ENCODE peak calls at places on chromosomes 16 and 17, in six cellular contexts. V is CD8-positive, alpha-beta T cell; W is fibroblast of lung; C is HCT116; O is cardiac muscle cell; D is uterus. X is an unnamed sample.

GRCh38 chr17:30218689-30219266 is 16.7 kb downstream of the SLC6A4 start:
- DNase-seq in V (no peak), W (no peak), C (no peak), O (no peak), D (no peak), X (no peak)

GRCh38 chr16:84278333-84278732 is 16.3 kb upstream of the WFDC1 start:
- DNase-seq in V (no peak), W (no peak), C (no peak), O (no peak), D (no peak), X (no peak)

GRCh38 chr16:83215417-83216001 is 588.7 kb downstream of the CDH13 start:
- DNase-seq in V (peak), W (peak), C (peak), O (peak), D (no peak), X (no peak)

GRCh38 chr16:87006021-87006420 is 311.2 kb downstream of the C16orf95 start:
- DNase-seq in V (no peak), W (no peak), C (no peak), O (no peak), D (no peak), X (no peak)

GRCh38 chr16:67391424-67392300 is 1.6 kb downstream of the TPPP3 start:
- DNase-seq in V (no peak), W (no peak), C (no peak), O (no peak), D (no peak), X (no peak)

GRCh38 chr17:78868391-78868790 is 27.8 kb upstream of the USP36 start:
- DNase-seq in V (no peak), W (peak), C (no peak), O (no peak), D (no peak), X (no peak)

GRCh38 chr16:74740795-74741304 is 33.8 kb downstream of the FA2H start:
- DNase-seq in V (no peak), W (peak), C (peak), O (no peak), D (no peak), X (no peak)

GRCh38 chr16:54363760-54364159 is 77.2 kb upstream of the IRX3 start:
- DNase-seq in V (no peak), W (no peak), C (no peak), O (no peak), D (no peak), X (no peak)

GRCh38 chr16:86570542-86571196 is 4.0 kb downstream of the FOXC2 start:
- DNase-seq in V (no peak), W (no peak), C (no peak), O (no peak), D (no peak), X (no peak)

GRCh38 chr17:62870581-62870964 is 62.5 kb upstream of the MARCHF10 start:
- DNase-seq in V (no peak), W (no peak), C (no peak), O (no peak), D (no peak), X (no peak)

GRCh38 chr17:69047368-69048263 is 13.1 kb downstream of the ABCA9 start:
- DNase-seq in V (no peak), W (peak), C (no peak), O (peak), D (peak), X (peak)

GRCh38 chr16:54657058-54657708 is 273.5 kb upstream of the IRX5 start:
- DNase-seq in V (no peak), W (no peak), C (peak), O (peak), D (no peak), X (no peak)

GRCh38 chr17:19507673-19508326 is 25.9 kb upstream of the SLC47A1 start:
- DNase-seq in V (peak), W (peak), C (peak), O (peak), D (peak), X (peak)

GRCh38 chr17:37713028-37713431 is 31.8 kb downstream of the HNF1B start:
- DNase-seq in V (no peak), W (no peak), C (no peak), O (no peak), D (no peak), X (no peak)

GRCh38 chr17:17403899-17404576 is 72.8 kb upstream of the MED9 start:
- DNase-seq in V (peak), W (no peak), C (no peak), O (no peak), D (no peak), X (no peak)

GRCh38 chr17:3687949-3688614 is 7.9 kb downstream of the P2RX5 start:
- DNase-seq in V (no peak), W (no peak), C (no peak), O (peak), D (no peak), X (no peak)

GRCh38 chr16:52896478-52897164 is 156.1 kb downstream of the CHD9NB start:
- DNase-seq in V (no peak), W (no peak), C (no peak), O (no peak), D (no peak), X (no peak)

GRCh38 chr17:32503251-32504165 is 16.7 kb downstream of the CDK5R1 start:
- DNase-seq in V (no peak), W (peak), C (no peak), O (no peak), D (no peak), X (no peak)

GRCh38 chr16:24146523-24146922 is 109.6 kb upstream of the CACNG3 start:
- DNase-seq in V (no peak), W (no peak), C (no peak), O (no peak), D (no peak), X (peak)

GRCh38 chr16:30183961-30184429 is 593 bp downstream of the CORO1A start:
- DNase-seq in V (peak), W (no peak), C (no peak), O (no peak), D (peak), X (peak)

GRCh38 chr16:85187002-85187401 is 74.7 kb upstream of the CIBAR2 start:
- DNase-seq in V (no peak), W (peak), C (no peak), O (no peak), D (no peak), X (peak)

GRCh38 chr17:4969551-4970231 is 2.1 kb upstream of the SPAG7 start:
- DNase-seq in V (no peak), W (peak), C (no peak), O (peak), D (no peak), X (no peak)

GRCh38 chr17:7213895-7214299 is 5.7 kb downstream of the DLG4 start:
- DNase-seq in V (no peak), W (peak), C (peak), O (peak), D (no peak), X (peak)

GRCh38 chr16:71242601-71243000 is 12.1 kb upstream of the HYDIN start:
- DNase-seq in V (no peak), W (no peak), C (no peak), O (no peak), D (no peak), X (no peak)

GRCh38 chr16:74448990-74449389 is 27.7 kb upstream of the CLEC18B start:
- DNase-seq in V (no peak), W (peak), C (peak), O (peak), D (peak), X (peak)

GRCh38 chr16:51938861-51939260 is 608.1 kb downstream of the TOX3 start:
- DNase-seq in V (no peak), W (peak), C (no peak), O (no peak), D (no peak), X (no peak)

GRCh38 chr16:1338119-1338730 is 4.8 kb downstream of the BAIAP3 start:
- DNase-seq in V (no peak), W (no peak), C (no peak), O (no peak), D (no peak), X (no peak)

GRCh38 chr16:20336955-20337354 is 9.6 kb upstream of the GP2 start:
- DNase-seq in V (no peak), W (no peak), C (no peak), O (no peak), D (no peak), X (no peak)

GRCh38 chr16:17229766-17230165 is 241.0 kb downstream of the XYLT1 start:
- DNase-seq in V (no peak), W (no peak), C (no peak), O (no peak), D (no peak), X (no peak)

GRCh38 chr17:5011928-5012327 is 14.2 kb downstream of the KIF1C start:
- DNase-seq in V (no peak), W (peak), C (no peak), O (peak), D (no peak), X (no peak)

GRCh38 chr16:30805370-30806169 is 18.6 kb upstream of the ZNF629 start:
- DNase-seq in V (peak), W (peak), C (peak), O (peak), D (peak), X (peak)

GRCh38 chr16:88533381-88533831 is 36.8 kb upstream of the ZC3H18 start:
- DNase-seq in V (no peak), W (peak), C (no peak), O (peak), D (no peak), X (no peak)

GRCh38 chr16:72566174-72566573 is 394.2 kb upstream of the PMFBP1 start:
- DNase-seq in V (no peak), W (no peak), C (no peak), O (no peak), D (no peak), X (no peak)

GRCh38 chr16:88715312-88716190 is 9.2 kb downstream of the CTU2 start:
- DNase-seq in V (no peak), W (peak), C (no peak), O (no peak), D (no peak), X (no peak)

GRCh38 chr17:66538776-66539175 is 236.4 kb downstream of the PRKCA start:
- DNase-seq in V (no peak), W (no peak), C (no peak), O (peak), D (no peak), X (no peak)

GRCh38 chr17:74107107-74107506 is 96.4 kb upstream of the RPL38 start:
- DNase-seq in V (no peak), W (no peak), C (no peak), O (no peak), D (no peak), X (no peak)

GRCh38 chr16:67666032-67666537 is 465 bp downstream of the ENKD1 start:
- DNase-seq in V (no peak), W (peak), C (no peak), O (peak), D (peak), X (peak)

GRCh38 chr17:64441772-64442549 is 7.0 kb upstream of the MILR1 start:
- DNase-seq in V (peak), W (peak), C (no peak), O (peak), D (no peak), X (peak)

DNA sequence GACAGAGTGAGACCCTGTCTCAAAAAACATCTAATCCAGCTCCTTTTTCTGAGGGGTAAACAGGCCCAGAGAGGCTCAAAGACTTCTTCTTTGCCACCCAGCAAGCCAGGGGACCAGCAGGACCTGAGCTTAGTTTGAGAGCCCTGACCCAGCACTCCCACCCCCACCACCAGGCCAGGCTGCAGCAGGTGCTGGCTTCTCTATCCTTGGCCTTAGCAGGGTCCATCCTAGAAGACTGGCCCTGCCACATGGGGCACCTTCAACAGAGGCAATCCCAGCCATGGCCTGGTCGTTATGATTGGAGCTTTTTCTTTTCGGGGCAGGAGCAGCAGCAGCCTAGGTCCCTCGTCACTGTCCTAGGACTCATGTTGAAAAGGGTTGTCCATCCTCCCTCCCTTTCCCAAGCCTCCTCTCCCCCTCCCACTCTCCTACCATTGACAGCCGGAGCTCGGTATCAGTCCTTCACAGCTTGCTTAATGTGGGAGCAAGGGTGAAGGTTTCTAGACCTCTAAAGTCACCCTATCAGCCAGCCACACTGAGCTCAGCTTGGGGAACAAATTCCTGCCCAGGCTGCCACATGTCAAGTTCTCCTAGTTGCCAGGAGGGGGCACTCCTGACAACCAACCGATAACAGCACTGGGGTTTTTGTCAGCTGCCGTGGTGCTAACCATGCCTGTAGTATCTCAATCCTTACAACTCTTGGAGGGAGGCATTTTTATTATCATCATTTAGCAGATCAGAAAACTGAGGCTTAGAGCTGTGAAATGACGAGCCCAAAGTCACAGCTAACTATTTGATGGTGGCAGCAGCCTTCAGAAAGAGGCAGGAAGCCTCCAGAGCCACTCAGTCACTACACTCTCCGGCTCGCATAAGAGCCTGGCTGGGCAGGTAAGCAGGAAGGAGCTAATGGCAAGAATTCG is 11.2 kb downstream of the MRPL27 start:
- DNase-seq in V (peak), W (peak), C (peak), O (peak), D (no peak), X (no peak)
- TF ChIP-seq CTCF in V (peak), W (peak), C (peak), O (peak), D (peak), X (peak)

GRCh38 chr17:81002409-81003361 is 11.0 kb downstream of the CHMP6 start:
- DNase-seq in V (no peak), W (peak), C (no peak), O (peak), D (peak), X (peak)
- H3K27ac ChIP-seq in V (no peak), W (no peak), C (no peak), O (no peak), D (no peak), X (no peak)

GRCh38 chr17:56630202-56630601 is 36.7 kb downstream of the NOG start:
- DNase-seq in V (no peak), W (no peak), C (no peak), O (no peak), D (no peak), X (no peak)

GRCh38 chr17:56624315-56624714 is 30.8 kb downstream of the NOG start:
- DNase-seq in V (no peak), W (no peak), C (no peak), O (no peak), D (no peak), X (no peak)

GRCh38 chr17:56624947-56625346 is 31.4 kb downstream of the NOG start:
- DNase-seq in V (no peak), W (no peak), C (no peak), O (no peak), D (no peak), X (no peak)

GRCh38 chr17:56633681-56634080 is 40.2 kb downstream of the NOG start:
- DNase-seq in V (no peak), W (no peak), C (no peak), O (no peak), D (no peak), X (no peak)

GRCh38 chr17:56629450-56630187 is 36.1 kb downstream of the NOG start:
- DNase-seq in V (no peak), W (peak), C (peak), O (peak), D (no peak), X (no peak)
- TF ChIP-seq CTCF in V (no peak), W (peak), C (peak), O (peak), D (no peak), X (peak)

GRCh38 chr17:77489898-77490265 is 349.1 kb downstream of the SEC14L1 start:
- DNase-seq in V (no peak), W (peak), C (no peak), O (no peak), D (peak), X (peak)

GRCh38 chr17:77491921-77492445 is 351.2 kb downstream of the SEC14L1 start:
- DNase-seq in V (no peak), W (no peak), C (no peak), O (no peak), D (peak), X (peak)

GRCh38 chr17:77488531-77489238 is 347.9 kb downstream of the SEC14L1 start:
- DNase-seq in V (no peak), W (no peak), C (no peak), O (no peak), D (no peak), X (peak)

GRCh38 chr17:77489239-77489897 is 348.6 kb downstream of the SEC14L1 start:
- DNase-seq in V (no peak), W (no peak), C (no peak), O (no peak), D (no peak), X (peak)

DNA sequence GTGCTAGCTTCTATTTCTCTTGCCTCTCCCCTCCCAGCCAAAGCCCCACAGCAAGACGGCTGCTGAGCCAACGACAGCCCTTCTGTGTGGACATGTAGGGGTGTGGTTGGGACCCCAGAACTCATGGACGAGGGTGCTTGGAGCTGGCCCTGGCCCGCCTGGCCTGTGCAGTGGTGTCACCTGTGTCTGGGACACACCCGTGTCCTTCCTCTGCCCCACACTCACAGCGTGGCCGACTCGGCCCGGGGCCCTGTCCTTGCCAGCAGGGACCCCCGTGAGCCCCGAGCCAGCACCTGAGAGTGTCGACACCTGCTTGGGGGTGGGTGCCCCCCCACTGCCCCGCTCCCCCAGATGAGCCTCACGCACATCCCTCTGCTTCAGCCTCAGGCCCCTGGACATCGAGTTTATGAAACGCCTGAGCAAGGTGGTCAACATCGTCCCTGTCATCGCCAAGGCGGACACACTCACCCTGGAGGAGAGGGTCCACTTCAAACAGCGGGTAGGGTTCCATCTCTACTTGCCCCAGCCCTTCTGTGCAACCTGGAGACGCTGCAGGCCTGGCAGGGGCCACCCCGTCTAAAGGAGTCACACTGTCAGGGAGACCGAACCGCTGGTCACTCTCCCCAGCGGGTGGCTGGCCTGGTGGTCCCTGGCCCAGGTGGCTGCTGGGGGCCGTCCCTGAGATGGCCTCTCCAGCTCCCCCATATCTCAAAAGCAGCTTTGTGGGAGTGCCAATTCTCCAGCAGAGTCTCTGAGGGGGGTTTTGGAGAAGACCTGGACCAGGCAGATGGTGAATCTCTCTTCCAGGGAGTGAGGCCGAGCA is 349.8 kb downstream of the SEC14L1 start:
- DNase-seq in V (no peak), W (no peak), C (no peak), O (no peak), D (peak), X (peak)
- H3K27ac ChIP-seq in V (no peak), W (no peak), C (no peak), O (peak), D (peak), X (peak)

GRCh38 chr16:62066747-62067146 is 30.5 kb upstream of the CDH8 start:
- DNase-seq in V (no peak), W (no peak), C (no peak), O (no peak), D (no peak), X (no peak)
- TF ChIP-seq CTCF in V (no peak), W (no peak), C (no peak), O (no peak), D (no peak), X (no peak)